ENCODE peak calls at places on chromosomes 3 and 15, in ten cellular contexts. O, Y, W, I, G, Q, V, L, Z and T are unnamed samples.

GRCh38 chr3:127673191-127674098 is 693 bp downstream of the ABTB1 start:
- DNase-seq in O (peak; percentile 41), Y (peak; percentile 32), W (peak; percentile 41), I (no peak), G (no peak), Q (peak; percentile 67), V (peak; percentile 87), L (peak; percentile 23), Z (peak; percentile 58), T (peak; percentile 56)

GRCh38 chr3:54717506-54717905 is 210.4 kb downstream of the LRTM1 start:
- DNase-seq in O (no peak), Y (no peak), W (no peak), I (no peak), G (no peak), Q (no peak), V (no peak), L (no peak), Z (no peak), T (no peak)

GRCh38 chr3:47522082-47522987 is 8.8 kb upstream of the ELP6 start:
- DNase-seq in O (peak; percentile 80), Y (peak; percentile 90), W (peak; percentile 70), I (peak; percentile 78), G (peak; percentile 83), Q (peak; percentile 92), V (peak; percentile 90), L (peak; percentile 86), Z (peak; percentile 86), T (peak; percentile 94)

GRCh38 chr3:46354478-46354877 is 567 bp downstream of the CCR2 start:
- DNase-seq in O (no peak), Y (no peak), W (no peak), I (no peak), G (no peak), Q (no peak), V (no peak), L (no peak), Z (no peak), T (no peak)

GRCh38 chr3:197168606-197169005 is 129.8 kb downstream of the DLG1 start:
- DNase-seq in O (peak; percentile 53), Y (peak; percentile 42), W (no peak), I (no peak), G (no peak), Q (peak; percentile 38), V (no peak), L (peak; percentile 16), Z (peak; percentile 31), T (no peak)

GRCh38 chr3:134471521-134472193 is 14.1 kb downstream of the ANAPC13 start:
- DNase-seq in O (no peak), Y (peak; percentile 86), W (no peak), I (no peak), G (no peak), Q (peak; percentile 37), V (no peak), L (peak; percentile 71), Z (peak; percentile 74), T (no peak)

GRCh38 chr3:172465281-172465680 is 17.0 kb upstream of the GHSR start:
- DNase-seq in O (no peak), Y (no peak), W (no peak), I (no peak), G (no peak), Q (no peak), V (no peak), L (no peak), Z (peak; percentile 31), T (no peak)

GRCh38 chr3:141250342-141250741 is 18.7 kb downstream of the PXYLP1 start:
- DNase-seq in O (no peak), Y (no peak), W (no peak), I (no peak), G (no peak), Q (no peak), V (no peak), L (no peak), Z (no peak), T (no peak)

GRCh38 chr3:182738583-182739514 is 54.5 kb upstream of the ATP11B start:
- DNase-seq in O (no peak), Y (no peak), W (no peak), I (no peak), G (no peak), Q (no peak), V (no peak), L (no peak), Z (peak; percentile 9), T (no peak)

GRCh38 chr15:44207643-44208042 is 12.6 kb upstream of the FRMD5 start:
- DNase-seq in O (no peak), Y (peak; percentile 90), W (no peak), I (no peak), G (no peak), Q (no peak), V (no peak), L (peak; percentile 91), Z (peak; percentile 92), T (no peak)

GRCh38 chr3:155895379-155895900 is 25.0 kb downstream of the GMPS start:
- DNase-seq in O (no peak), Y (no peak), W (no peak), I (no peak), G (no peak), Q (no peak), V (no peak), L (no peak), Z (no peak), T (no peak)

GRCh38 chr3:177928156-177928555 is 608.1 kb upstream of the KCNMB2 start:
- DNase-seq in O (no peak), Y (peak; percentile 51), W (no peak), I (no peak), G (no peak), Q (peak; percentile 42), V (no peak), L (no peak), Z (peak; percentile 76), T (peak; percentile 18)

GRCh38 chr3:197836244-197836643 is 45.2 kb downstream of the LRCH3 start:
- DNase-seq in O (no peak), Y (no peak), W (no peak), I (no peak), G (no peak), Q (no peak), V (no peak), L (no peak), Z (no peak), T (no peak)

GRCh38 chr15:79849789-79850188 is 47.0 kb downstream of the MTHFS start:
- DNase-seq in O (peak; percentile 57), Y (peak; percentile 59), W (no peak), I (peak; percentile 24), G (peak; percentile 28), Q (peak; percentile 42), V (no peak), L (peak; percentile 40), Z (peak; percentile 21), T (peak; percentile 25)

GRCh38 chr15:53230473-53230872 is 440.3 kb upstream of the ONECUT1 start:
- DNase-seq in O (no peak), Y (no peak), W (no peak), I (no peak), G (no peak), Q (no peak), V (no peak), L (no peak), Z (no peak), T (no peak)

GRCh38 chr15:58293622-58294550 is 137.9 kb upstream of the LIPC start:
- DNase-seq in O (no peak), Y (no peak), W (no peak), I (no peak), G (no peak), Q (peak; percentile 10), V (no peak), L (no peak), Z (no peak), T (no peak)

GRCh38 chr15:33057845-33058244 is 136.7 kb downstream of the FMN1 start:
- DNase-seq in O (no peak), Y (no peak), W (no peak), I (no peak), G (no peak), Q (no peak), V (no peak), L (no peak), Z (no peak), T (no peak)

GRCh38 chr15:68677996-68678395 is 99.2 kb downstream of the CORO2B start:
- DNase-seq in O (no peak), Y (no peak), W (no peak), I (no peak), G (no peak), Q (no peak), V (no peak), L (no peak), Z (no peak), T (no peak)

GRCh38 chr3:194671511-194671899 is 486 bp downstream of the LSG1 start:
- DNase-seq in O (peak; percentile 78), Y (peak; percentile 60), W (no peak), I (peak; percentile 44), G (peak; percentile 21), Q (peak; percentile 55), V (no peak), L (peak; percentile 67), Z (peak; percentile 37), T (peak; percentile 53)

GRCh38 chr3:54134155-54134554 is 11.8 kb downstream of the CACNA2D3 start:
- DNase-seq in O (no peak), Y (no peak), W (no peak), I (no peak), G (no peak), Q (no peak), V (no peak), L (no peak), Z (no peak), T (no peak)

GRCh38 chr3:72872183-72872582 is 15.7 kb upstream of the GXYLT2 start:
- DNase-seq in O (no peak), Y (no peak), W (no peak), I (no peak), G (no peak), Q (peak; percentile 79), V (no peak), L (no peak), Z (peak; percentile 74), T (peak; percentile 32)

GRCh38 chr3:112640864-112641751 is at the start of gene CCDC80:
- DNase-seq in O (peak; percentile 25), Y (peak; percentile 87), W (no peak), I (no peak), G (no peak), Q (peak; percentile 96), V (no peak), L (peak; percentile 91), Z (peak; percentile 95), T (peak; percentile 27)

GRCh38 chr3:146037697-146038096 is 123.3 kb downstream of the PLOD2 start:
- DNase-seq in O (no peak), Y (no peak), W (no peak), I (no peak), G (no peak), Q (peak; percentile 39), V (no peak), L (no peak), Z (peak; percentile 13), T (no peak)

GRCh38 chr3:196044513-196044912 is 37.4 kb downstream of the TFRC start:
- DNase-seq in O (no peak), Y (no peak), W (no peak), I (no peak), G (no peak), Q (no peak), V (no peak), L (no peak), Z (no peak), T (no peak)

GRCh38 chr3:14461748-14462324 is 59.4 kb downstream of the SLC6A6 start:
- DNase-seq in O (no peak), Y (peak; percentile 84), W (peak; percentile 41), I (peak; percentile 26), G (peak; percentile 7), Q (peak; percentile 79), V (peak; percentile 82), L (peak; percentile 73), Z (peak; percentile 72), T (peak; percentile 56)